ENCODE peak calls at places on chromosomes 3 and 15, in six cellular contexts. H is OCI-LY7, E is progenitor cell of endocrine pancreas, Q is MCF 10A, N is mammary epithelial cell, T is astrocyte. L is an unnamed sample.

GRCh38 chr15:34889486-34889885 is 80.1 kb downstream of the AQR start:
- DNase-seq in H (no peak), E (no peak), Q (peak; percentile 4), N (peak; percentile 12), T (peak; percentile 39), L (no peak)

GRCh38 chr15:32855942-32856341 is 138.1 kb downstream of the GREM1 start:
- DNase-seq in H (no peak), E (no peak), Q (peak; percentile 86), N (peak; percentile 92), T (peak; percentile 100), L (no peak)

GRCh38 chr3:12139111-12139511 is 19.6 kb downstream of the TIMP4 start:
- DNase-seq in H (peak; percentile 6), E (no peak), Q (peak; percentile 68), N (no peak), T (peak; percentile 36), L (no peak)

GRCh38 chr3:74592359-74592758 is 22.1 kb downstream of the CNTN3 start:
- DNase-seq in H (no peak), E (no peak), Q (no peak), N (no peak), T (no peak), L (no peak)

GRCh38 chr3:191499307-191500125 is 38.6 kb downstream of the PYDC2 start:
- DNase-seq in H (no peak), E (no peak), Q (peak; percentile 77), N (peak; percentile 65), T (peak; percentile 41), L (peak; percentile 58)

GRCh38 chr3:44885618-44886017 is 11.2 kb downstream of the TGM4 start:
- DNase-seq in H (no peak), E (no peak), Q (peak; percentile 98), N (peak; percentile 97), T (peak; percentile 93), L (no peak)

GRCh38 chr3:184275961-184276910 is at the start of gene ECE2:
- DNase-seq in H (no peak), E (no peak), Q (no peak), N (no peak), T (no peak), L (no peak)

GRCh38 chr3:117105650-117106049 is 396.1 kb downstream of the TUSC7 start:
- DNase-seq in H (no peak), E (no peak), Q (no peak), N (no peak), T (peak; percentile 63), L (no peak)

GRCh38 chr3:144344925-144345548 is 373.4 kb downstream of the DIPK2A start:
- DNase-seq in H (no peak), E (no peak), Q (no peak), N (no peak), T (no peak), L (no peak)

GRCh38 chr3:13539285-13539625 is 9.7 kb upstream of the FBLN2 start:
- DNase-seq in H (no peak), E (no peak), Q (peak; percentile 45), N (peak; percentile 46), T (peak; percentile 79), L (no peak)

GRCh38 chr3:86785381-86785780 is 205.6 kb downstream of the VGLL3 start:
- DNase-seq in H (no peak), E (no peak), Q (peak; percentile 35), N (no peak), T (peak; percentile 33), L (no peak)

GRCh38 chr15:92821491-92822116 is 78.5 kb upstream of the CHD2 start:
- DNase-seq in H (no peak), E (no peak), Q (peak; percentile 49), N (peak; percentile 75), T (peak; percentile 63), L (no peak)

GRCh38 chr3:178434206-178434805 is 101.9 kb upstream of the KCNMB2 start:
- DNase-seq in H (no peak), E (no peak), Q (peak; percentile 19), N (no peak), T (no peak), L (no peak)

GRCh38 chr3:17023006-17023664 is 138.4 kb downstream of the PLCL2 start:
- DNase-seq in H (no peak), E (no peak), Q (peak; percentile 34), N (peak; percentile 8), T (peak; percentile 8), L (no peak)

GRCh38 chr3:127413871-127414270 is 126.0 kb upstream of the PRR20G start:
- DNase-seq in H (no peak), E (peak; percentile 1), Q (no peak), N (no peak), T (no peak), L (no peak)

GRCh38 chr3:51982352-51982837 is 940 bp upstream of the ACY1 start:
- DNase-seq in H (peak; percentile 39), E (no peak), Q (peak; percentile 72), N (no peak), T (no peak), L (no peak)

GRCh38 chr3:34947849-34948248 is 691.5 kb upstream of the ARPP21 start:
- DNase-seq in H (no peak), E (no peak), Q (peak; percentile 61), N (no peak), T (peak; percentile 92), L (no peak)

GRCh38 chr3:169619793-169620192 is 43.7 kb downstream of the MECOM start:
- DNase-seq in H (no peak), E (no peak), Q (no peak), N (no peak), T (no peak), L (no peak)

GRCh38 chr3:119579366-119580147 is at the start of gene ADPRH:
- DNase-seq in H (no peak), E (peak; percentile 63), Q (no peak), N (peak; percentile 16), T (peak; percentile 57), L (peak; percentile 57)

GRCh38 chr3:23882487-23882918 is 34.3 kb downstream of the NKIRAS1 start:
- DNase-seq in H (no peak), E (no peak), Q (no peak), N (no peak), T (no peak), L (no peak)

GRCh38 chr15:45637552-45638033 is 2.8 kb downstream of the SQOR start:
- DNase-seq in H (peak; percentile 53), E (no peak), Q (peak; percentile 91), N (peak; percentile 76), T (peak; percentile 82), L (no peak)

GRCh38 chr3:51966016-51966415 is 1.2 kb downstream of the PCBP4 start:
- DNase-seq in H (no peak), E (no peak), Q (no peak), N (no peak), T (no peak), L (no peak)

GRCh38 chr15:45378149-45378912 is at the start of gene GATM:
- DNase-seq in H (no peak), E (peak; percentile 67), Q (peak; percentile 78), N (peak; percentile 75), T (peak; percentile 76), L (peak; percentile 60)

GRCh38 chr15:78024141-78024567 is 53.4 kb downstream of the TBC1D2B start:
- DNase-seq in H (no peak), E (no peak), Q (no peak), N (no peak), T (no peak), L (no peak)

GRCh38 chr15:56205061-56205876 is 38.4 kb downstream of the RFX7 start:
- DNase-seq in H (no peak), E (no peak), Q (peak; percentile 47), N (peak; percentile 63), T (peak; percentile 35), L (no peak)

GRCh38 chr3:114698355-114699105 is 404.7 kb downstream of the TIGIT start:
- DNase-seq in H (no peak), E (no peak), Q (no peak), N (no peak), T (no peak), L (no peak)
- TF ChIP-seq CTCF in H (no peak), E (no peak), Q (no peak), N (no peak), T (no peak), L (no peak)

GRCh38 chr3:132254076-132254755 is 63.0 kb upstream of the ACP3 start:
- DNase-seq in H (no peak), E (no peak), Q (no peak), N (peak; percentile 25), T (peak; percentile 20), L (no peak)

GRCh38 chr3:132253262-132253878 is 63.8 kb upstream of the ACP3 start:
- DNase-seq in H (peak; percentile 65), E (no peak), Q (peak; percentile 69), N (peak; percentile 47), T (peak; percentile 42), L (no peak)

GRCh38 chr3:132261501-132261900 is 55.7 kb upstream of the ACP3 start:
- DNase-seq in H (no peak), E (no peak), Q (no peak), N (no peak), T (no peak), L (no peak)

GRCh38 chr3:132255041-132255745 is 62.0 kb upstream of the ACP3 start:
- DNase-seq in H (no peak), E (no peak), Q (peak; percentile 58), N (peak; percentile 89), T (peak; percentile 93), L (no peak)

DNA sequence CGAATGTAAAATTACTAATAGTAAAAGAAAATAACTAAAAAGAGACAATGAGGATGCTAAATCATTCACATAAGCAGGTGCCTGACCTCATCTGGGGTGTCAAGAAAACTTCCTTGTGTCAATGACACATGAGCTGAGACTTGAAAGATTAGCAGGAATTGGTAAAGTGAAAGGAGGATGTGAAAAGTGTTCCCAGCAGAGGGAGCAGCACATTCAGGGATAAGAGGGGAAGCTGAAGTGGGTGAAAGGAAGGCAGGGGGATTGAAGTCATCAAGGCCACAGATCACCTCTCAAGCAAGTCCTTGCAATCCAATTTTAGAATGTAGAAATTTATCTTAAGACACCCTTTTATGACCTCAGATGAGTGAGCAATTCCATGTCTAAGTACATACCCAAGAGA is 60.2 kb upstream of the ACP3 start:
- DNase-seq in H (peak; percentile 6), E (peak; percentile 12), Q (peak; percentile 50), N (peak; percentile 37), T (peak; percentile 46), L (no peak)
- TF ChIP-seq CTCF in H (peak; percentile 46), E (peak; percentile 60), Q (peak; percentile 38), N (no peak), T (peak; percentile 42), L (no peak)

GRCh38 chr15:31302778-31303433 is 23.7 kb upstream of the KLF13 start:
- DNase-seq in H (peak; percentile 71), E (no peak), Q (no peak), N (no peak), T (no peak), L (no peak)
- TF ChIP-seq CTCF in H (peak; percentile 81), E (no peak), Q (no peak), N (no peak), T (no peak), L (no peak)

GRCh38 chr3:377158-377561 is 180.6 kb downstream of the CHL1 start:
- DNase-seq in H (peak; percentile 61), E (no peak), Q (peak; percentile 24), N (peak; percentile 26), T (peak; percentile 41), L (no peak)
- TF ChIP-seq CTCF in H (peak; percentile 82), E (peak; percentile 62), Q (peak; percentile 22), N (peak; percentile 42), T (peak; percentile 42), L (peak; percentile 42)

GRCh38 chr3:136734382-136735070 is 17.7 kb downstream of the STAG1 start:
- DNase-seq in H (no peak), E (no peak), Q (no peak), N (no peak), T (no peak), L (no peak)
- TF ChIP-seq CTCF in H (peak; percentile 68), E (no peak), Q (no peak), N (peak; percentile 9), T (no peak), L (no peak)

L was measured in mesothelial cell of epicardium.